ENCODE peak calls at places on chromosomes 6 and 20, in four cellular contexts. One of them, this sample, is unnamed.

GRCh38 chr6:167165887-167166471 is 8.2 kb upstream of the GPR31 start:
- DNase-seq in foreskin keratinocyte: no peak
- DNase-seq in GM04504: no peak
- DNase-seq in ovary: no peak
- DNase-seq in this sample: no peak

GRCh38 chr20:62318411-62319345 is 15.9 kb downstream of the ADRM1 start:
- DNase-seq in ovary: no peak
- DNase-seq in GM04504: no peak
- DNase-seq in foreskin keratinocyte: no peak
- DNase-seq in this sample: no peak

GRCh38 chr6:156918647-156919046 is 141.5 kb downstream of the ARID1B start:
- DNase-seq in foreskin keratinocyte: no peak
- DNase-seq in GM04504: no peak
- DNase-seq in ovary: no peak
- DNase-seq in this sample: no peak

GRCh38 chr6:138999949-139000725 is 12.1 kb upstream of the REPS1 start:
- DNase-seq in ovary: no peak
- DNase-seq in foreskin keratinocyte: peak; percentile 20
- DNase-seq in GM04504: no peak
- DNase-seq in this sample: peak; percentile 95

GRCh38 chr20:43006651-43007375 is 182.9 kb downstream of the PTPRT start:
- DNase-seq in ovary: no peak
- DNase-seq in GM04504: no peak
- DNase-seq in foreskin keratinocyte: no peak
- DNase-seq in this sample: no peak

GRCh38 chr6:28215425-28215824 is 9.7 kb upstream of the ZSCAN9 start:
- DNase-seq in GM04504: no peak
- DNase-seq in foreskin keratinocyte: peak; percentile 48
- DNase-seq in ovary: no peak
- DNase-seq in this sample: no peak

GRCh38 chr6:29967379-29968010 is 25.2 kb downstream of the HLA-A start:
- DNase-seq in GM04504: no peak
- DNase-seq in foreskin keratinocyte: peak; percentile 52
- DNase-seq in ovary: no peak
- DNase-seq in this sample: peak; percentile 48

GRCh38 chr6:128327890-128328289 is 192.5 kb downstream of the PTPRK start:
- DNase-seq in ovary: no peak
- DNase-seq in foreskin keratinocyte: no peak
- DNase-seq in GM04504: no peak
- DNase-seq in this sample: peak; percentile 74

GRCh38 chr20:32155017-32155965 is 45.8 kb downstream of the TM9SF4 start:
- DNase-seq in foreskin keratinocyte: peak; percentile 3
- DNase-seq in GM04504: peak; percentile 79
- DNase-seq in ovary: peak; percentile 70
- DNase-seq in this sample: peak; percentile 94

GRCh38 chr6:19153270-19153980 is 683.7 kb upstream of the ID4 start:
- DNase-seq in foreskin keratinocyte: no peak
- DNase-seq in GM04504: peak; percentile 40
- DNase-seq in ovary: no peak
- DNase-seq in this sample: no peak

GRCh38 chr6:157868835-157869234 is 45.8 kb downstream of the SNX9 start:
- DNase-seq in GM04504: no peak
- DNase-seq in foreskin keratinocyte: no peak
- DNase-seq in ovary: no peak
- DNase-seq in this sample: no peak

GRCh38 chr20:58223358-58223941 is 5.0 kb downstream of the ANKRD60 start:
- DNase-seq in GM04504: no peak
- DNase-seq in ovary: no peak
- DNase-seq in foreskin keratinocyte: no peak
- DNase-seq in this sample: no peak